ENCODE peak calls at places on chromosomes 3 and 15, in nine cellular contexts. J, Y, M, N, Q, S, B, L and T are unnamed samples.

GRCh38 chr3:81549831-81550230 is 211.6 kb downstream of the GBE1 start:
- DNase-seq in J (no peak), Y (no peak), M (no peak), N (no peak), Q (no peak), S (no peak), B (no peak), L (no peak), T (no peak)

GRCh38 chr15:60781211-60781713 is 302.3 kb upstream of the ICE2 start:
- DNase-seq in J (no peak), Y (no peak), M (no peak), N (no peak), Q (peak; percentile 37), S (no peak), B (no peak), L (no peak), T (no peak)

GRCh38 chr3:42520906-42521305 is 18.5 kb downstream of the VIPR1 start:
- DNase-seq in J (no peak), Y (no peak), M (no peak), N (no peak), Q (no peak), S (no peak), B (no peak), L (no peak), T (no peak)

GRCh38 chr3:126338796-126339241 is 18.4 kb downstream of the KLF15 start:
- DNase-seq in J (peak; percentile 40), Y (no peak), M (no peak), N (no peak), Q (no peak), S (no peak), B (no peak), L (no peak), T (no peak)

GRCh38 chr15:31270767-31271166 is 55.9 kb upstream of the KLF13 start:
- DNase-seq in J (no peak), Y (no peak), M (no peak), N (no peak), Q (peak; percentile 78), S (peak; percentile 24), B (no peak), L (no peak), T (no peak)

GRCh38 chr15:38577405-38577987 is 12.9 kb upstream of the RASGRP1 start:
- DNase-seq in J (no peak), Y (no peak), M (no peak), N (no peak), Q (no peak), S (no peak), B (no peak), L (no peak), T (no peak)

GRCh38 chr3:195195321-195196209 is 75.4 kb downstream of the XXYLT1 start:
- DNase-seq in J (no peak), Y (no peak), M (no peak), N (no peak), Q (peak; percentile 78), S (no peak), B (no peak), L (no peak), T (no peak)

GRCh38 chr3:139301654-139302053 is 42.2 kb upstream of the MRPS22 start:
- DNase-seq in J (no peak), Y (no peak), M (no peak), N (no peak), Q (no peak), S (no peak), B (no peak), L (no peak), T (no peak)

GRCh38 chr3:172210355-172210754 is 171.0 kb downstream of the FNDC3B start:
- DNase-seq in J (no peak), Y (no peak), M (peak; percentile 33), N (peak; percentile 35), Q (no peak), S (no peak), B (no peak), L (no peak), T (peak; percentile 53)

GRCh38 chr15:90300988-90301715 is 35.7 kb downstream of the NGRN start:
- DNase-seq in J (peak; percentile 74), Y (peak; percentile 33), M (peak; percentile 68), N (peak; percentile 25), Q (peak; percentile 95), S (peak; percentile 64), B (peak; percentile 77), L (peak; percentile 67), T (peak; percentile 51)

GRCh38 chr3:98784666-98785600 is 21.8 kb downstream of the ST3GAL6 start:
- DNase-seq in J (no peak), Y (no peak), M (peak; percentile 81), N (peak; percentile 94), Q (no peak), S (no peak), B (no peak), L (no peak), T (peak; percentile 96)

GRCh38 chr3:32048487-32049174 is 57.8 kb upstream of the GPD1L start:
- DNase-seq in J (no peak), Y (no peak), M (no peak), N (no peak), Q (no peak), S (no peak), B (no peak), L (no peak), T (no peak)

GRCh38 chr3:155435821-155436220 is 142.3 kb upstream of the STRIT1 start:
- DNase-seq in J (no peak), Y (no peak), M (no peak), N (no peak), Q (no peak), S (no peak), B (no peak), L (no peak), T (no peak)

DNA sequence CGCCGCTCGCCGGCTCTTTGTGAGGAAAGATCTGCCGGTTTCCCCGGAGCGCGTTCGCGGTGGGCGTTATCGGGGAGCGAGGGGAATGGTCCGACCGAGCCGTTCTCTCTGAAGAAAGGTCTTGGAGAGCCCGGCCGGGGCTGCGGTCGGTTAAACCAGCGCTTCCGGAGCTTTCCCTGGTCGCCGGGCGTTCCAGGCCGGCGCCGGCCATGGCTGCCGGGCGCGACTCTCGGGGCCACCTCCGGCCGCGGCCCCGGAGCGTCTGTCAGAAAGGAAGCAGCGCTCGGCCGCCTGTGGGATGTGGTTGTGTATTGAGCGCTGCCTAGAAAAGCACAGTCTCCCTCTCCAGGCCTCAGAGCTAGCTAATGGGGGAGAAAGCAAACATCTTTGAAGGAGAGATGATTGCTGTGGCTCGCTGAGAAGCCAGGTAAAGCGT is 731 bp downstream of the FYTTD1 start:
- DNase-seq in J (peak; percentile 67), Y (peak; percentile 85), M (peak; percentile 64), N (peak; percentile 69), Q (peak; percentile 83), S (peak; percentile 70), B (peak; percentile 70), L (peak; percentile 83), T (peak; percentile 73)
- TF ChIP-seq CTCF in J (no peak), Y (no peak), M (no peak), N (no peak), Q (no peak), S (no peak), B (no peak), L (no peak), T (peak; percentile 19)

DNA sequence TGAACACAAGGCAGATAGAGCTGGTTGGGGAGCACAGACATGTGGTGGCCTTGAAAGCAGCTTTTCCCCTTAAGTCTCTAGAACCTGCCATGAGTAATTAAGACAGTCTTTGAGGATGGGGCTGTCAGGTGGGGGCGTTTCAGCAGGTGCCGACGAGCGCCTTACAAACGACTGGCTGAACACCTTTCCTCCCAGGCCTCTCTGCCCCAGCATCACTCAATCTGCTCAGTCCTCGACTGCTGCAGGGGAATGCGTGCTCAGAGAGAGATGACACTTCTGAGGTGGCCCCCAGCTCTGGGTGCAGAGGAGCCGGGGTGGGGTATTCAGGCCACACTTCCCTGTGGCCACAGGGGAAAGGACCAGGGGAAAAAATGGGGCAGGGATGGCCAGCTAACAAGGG is 8.1 kb upstream of the NCKIPSD start:
- DNase-seq in J (no peak), Y (no peak), M (no peak), N (no peak), Q (no peak), S (no peak), B (no peak), L (no peak), T (no peak)
- TF ChIP-seq CTCF in J (no peak), Y (no peak), M (no peak), N (no peak), Q (no peak), S (no peak), B (no peak), L (no peak), T (no peak)

GRCh38 chr3:177359601-177360357 is 162.5 kb upstream of the TBL1XR1 start:
- DNase-seq in J (peak; percentile 91), Y (peak; percentile 89), M (peak; percentile 98), N (peak; percentile 99), Q (peak; percentile 99), S (peak; percentile 94), B (peak; percentile 98), L (peak; percentile 97), T (peak; percentile 100)
- TF ChIP-seq CTCF in J (peak; percentile 17), Y (no peak), M (no peak), N (no peak), Q (no peak), S (peak; percentile 17), B (no peak), L (no peak), T (no peak)

GRCh38 chr15:73633111-73633990 is at the start of gene NPTN:
- DNase-seq in J (peak; percentile 100), Y (peak; percentile 96), M (peak; percentile 97), N (peak; percentile 96), Q (peak; percentile 98), S (peak; percentile 98), B (peak; percentile 99), L (peak; percentile 99), T (peak; percentile 97)
- TF ChIP-seq CTCF in J (peak; percentile 15), Y (no peak), M (no peak), N (no peak), Q (peak; percentile 36), S (no peak), B (no peak), L (no peak), T (peak; percentile 3)

DNA sequence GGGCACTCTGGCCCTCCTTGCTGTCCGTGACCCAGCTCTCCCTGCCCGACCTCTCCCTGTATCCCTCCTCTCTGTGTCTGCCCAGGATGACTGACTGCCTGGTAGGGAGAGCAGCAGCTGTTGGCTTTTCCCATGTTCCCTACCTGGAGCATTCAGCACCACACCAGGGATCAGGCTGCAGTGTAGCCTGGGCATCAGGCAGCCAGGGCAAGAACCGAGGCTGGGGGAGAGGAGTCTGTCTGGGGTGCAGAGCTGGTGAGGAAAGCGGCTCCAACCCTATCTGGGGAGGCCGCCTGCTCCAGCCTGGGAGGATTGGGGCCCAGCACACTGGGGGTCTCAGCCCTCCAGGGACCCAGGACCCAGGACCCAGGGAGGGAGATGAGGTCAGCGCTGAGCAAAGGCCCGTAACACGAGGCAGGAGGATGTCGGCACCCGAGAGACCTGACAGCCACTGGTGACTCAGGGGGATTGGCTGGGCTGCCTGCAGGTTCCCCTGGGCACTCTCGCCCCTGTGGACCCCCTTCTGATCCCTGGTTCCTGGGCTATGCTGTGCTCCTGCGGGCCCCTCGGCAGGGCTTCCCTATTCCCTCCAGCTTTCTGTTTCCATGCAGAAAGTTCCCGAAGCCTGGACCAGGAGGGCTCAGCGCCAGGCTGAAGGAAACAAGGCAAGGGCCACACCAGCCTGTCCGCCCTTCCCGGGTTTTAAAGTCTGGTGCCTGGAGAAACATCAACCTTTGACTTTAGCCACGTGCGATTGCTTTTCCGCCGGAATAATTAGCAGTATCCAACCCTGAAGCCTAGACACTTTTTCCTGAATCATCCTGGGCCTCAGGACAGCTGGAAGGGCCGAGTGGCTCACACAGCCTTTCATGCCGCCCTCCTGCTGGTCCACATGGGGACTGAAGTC is 128.2 kb upstream of the MEF2A start:
- DNase-seq in J (peak; percentile 65), Y (no peak), M (no peak), N (no peak), Q (no peak), S (no peak), B (no peak), L (no peak), T (no peak)
- TF ChIP-seq CTCF in J (no peak), Y (no peak), M (no peak), N (no peak), Q (no peak), S (no peak), B (no peak), L (no peak), T (no peak)